ENCODE peak calls at places on chromosomes 3 and 15, in five cellular contexts. I, C, U, B and S are unnamed samples.

GRCh38 chr3:166752214-166752613 is 627.9 kb downstream of the ZBBX start:
- DNase-seq in I (no peak), C (no peak), U (no peak), B (no peak), S (no peak)

GRCh38 chr3:99817047-99817436 is 620 bp upstream of the CMSS1 start:
- DNase-seq in I (no peak), C (no peak), U (peak), B (no peak), S (no peak)

GRCh38 chr3:184688251-184688851 is 23.5 kb downstream of the MAGEF1 start:
- DNase-seq in I (no peak), C (peak), U (no peak), B (no peak), S (no peak)

GRCh38 chr15:73237910-73238309 is 130.8 kb downstream of the HCN4 start:
- DNase-seq in I (no peak), C (peak), U (no peak), B (no peak), S (no peak)

GRCh38 chr3:42613462-42613861 is 13.0 kb downstream of the NKTR start:
- DNase-seq in I (no peak), C (no peak), U (no peak), B (no peak), S (no peak)

GRCh38 chr3:43341788-43342187 is 55.4 kb downstream of the SNRK start:
- DNase-seq in I (no peak), C (no peak), U (no peak), B (no peak), S (no peak)

GRCh38 chr3:31223278-31223677 is 309.4 kb upstream of the STT3B start:
- DNase-seq in I (no peak), C (no peak), U (no peak), B (no peak), S (no peak)

GRCh38 chr3:48157215-48157840 is 30.9 kb downstream of the CDC25A start:
- DNase-seq in I (no peak), C (no peak), U (no peak), B (no peak), S (no peak)

GRCh38 chr3:75978686-75979085 is 193.3 kb upstream of the ZNF717 start:
- DNase-seq in I (no peak), C (no peak), U (no peak), B (no peak), S (no peak)